ENCODE peak calls at places on chromosomes 11 and 22, in seven cellular contexts. A, U, C, B, K, G and F are unnamed samples.

GRCh38 chr11:20963596-20963995 is 294.2 kb downstream of the NELL1 start:
- DNase-seq in A (no peak), U (no peak), C (no peak), B (no peak), K (no peak), G (no peak), F (no peak)

GRCh38 chr22:38696606-38697005 is 4.1 kb downstream of the JOSD1 start:
- DNase-seq in A (no peak), U (no peak), C (peak), B (peak), K (peak), G (peak), F (peak)

GRCh38 chr22:37517826-37518450 is 1.3 kb downstream of the CARD10 start:
- DNase-seq in A (no peak), U (no peak), C (no peak), B (no peak), K (no peak), G (no peak), F (no peak)

GRCh38 chr22:29270475-29271271 is 2.6 kb downstream of the EWSR1 start:
- DNase-seq in A (no peak), U (no peak), C (no peak), B (no peak), K (no peak), G (no peak), F (no peak)

GRCh38 chr22:37563153-37564081 is 3.1 kb downstream of the CDC42EP1 start:
- DNase-seq in A (no peak), U (no peak), C (no peak), B (no peak), K (peak), G (no peak), F (peak)

GRCh38 chr11:46642627-46643335 is 25.4 kb downstream of the ATG13 start:
- DNase-seq in A (no peak), U (no peak), C (no peak), B (no peak), K (no peak), G (no peak), F (no peak)

GRCh38 chr22:32413715-32414114 is 1.7 kb upstream of the RTCB start:
- DNase-seq in A (no peak), U (no peak), C (no peak), B (no peak), K (no peak), G (no peak), F (peak)

GRCh38 chr11:15941206-15941770 is 415.1 kb downstream of the SOX6 start:
- DNase-seq in A (peak), U (peak), C (no peak), B (no peak), K (peak), G (no peak), F (no peak)

GRCh38 chr11:78653294-78653909 is 78.7 kb upstream of the NARS2 start:
- DNase-seq in A (no peak), U (no peak), C (no peak), B (no peak), K (no peak), G (no peak), F (no peak)

GRCh38 chr11:102470257-102470656 is 17.7 kb upstream of the TMEM123 start:
- DNase-seq in A (no peak), U (no peak), C (no peak), B (peak), K (no peak), G (peak), F (no peak)

GRCh38 chr11:94832604-94833238 is 64.6 kb downstream of the AMOTL1 start:
- DNase-seq in A (no peak), U (no peak), C (no peak), B (no peak), K (no peak), G (no peak), F (no peak)

GRCh38 chr11:10605941-10606381 is 37.5 kb upstream of the LYVE1 start:
- DNase-seq in A (no peak), U (no peak), C (no peak), B (no peak), K (peak), G (no peak), F (no peak)

GRCh38 chr11:86514453-86514852 is 139.8 kb downstream of the CCDC81 start:
- DNase-seq in A (no peak), U (no peak), C (no peak), B (no peak), K (no peak), G (no peak), F (no peak)

GRCh38 chr11:115502636-115503082 is 1.6 kb downstream of the CADM1 start:
- DNase-seq in A (no peak), U (no peak), C (no peak), B (no peak), K (no peak), G (no peak), F (no peak)

GRCh38 chr22:49824936-49825335 is 2.7 kb downstream of the BRD1 start:
- DNase-seq in A (no peak), U (no peak), C (no peak), B (no peak), K (no peak), G (no peak), F (no peak)

GRCh38 chr22:28560005-28560742 is 119.5 kb downstream of the TTC28 start:
- DNase-seq in A (no peak), U (no peak), C (no peak), B (no peak), K (peak), G (no peak), F (peak)

GRCh38 chr11:104134760-104135159 is 29.2 kb downstream of the PDGFD start:
- DNase-seq in A (no peak), U (no peak), C (no peak), B (no peak), K (no peak), G (no peak), F (peak)

GRCh38 chr11:73178092-73178539 is 36.0 kb upstream of the FCHSD2 start:
- DNase-seq in A (peak), U (peak), C (peak), B (peak), K (peak), G (peak), F (peak)

GRCh38 chr22:41512421-41513194 is 31.7 kb downstream of the POLR3H start:
- DNase-seq in A (no peak), U (peak), C (no peak), B (no peak), K (peak), G (no peak), F (peak)

GRCh38 chr11:85745626-85746025 is 59.6 kb upstream of the CCDC89 start:
- DNase-seq in A (no peak), U (no peak), C (no peak), B (no peak), K (no peak), G (no peak), F (no peak)